ENCODE peak calls at places on chromosomes 6 and 20, in nine cellular contexts. X, O, Z, K, F, R, N, A and T are unnamed samples.

GRCh38 chr20:48614593-48615274 is 213.1 kb downstream of the PREX1 start:
- DNase-seq in X (no peak), O (no peak), Z (no peak), K (peak), F (no peak), R (no peak), N (no peak), A (no peak), T (no peak)

GRCh38 chr6:10901751-10902150 is 14.9 kb downstream of the SYCP2L start:
- DNase-seq in X (no peak), O (no peak), Z (peak), K (no peak), F (no peak), R (no peak), N (no peak), A (no peak), T (peak)

GRCh38 chr6:139152892-139153271 is 18.0 kb downstream of the HECA start:
- DNase-seq in X (peak), O (no peak), Z (no peak), K (no peak), F (no peak), R (no peak), N (peak), A (no peak), T (no peak)

GRCh38 chr6:125480571-125480970 is 178.8 kb upstream of the HDDC2 start:
- DNase-seq in X (no peak), O (no peak), Z (no peak), K (no peak), F (no peak), R (no peak), N (peak), A (no peak), T (no peak)

GRCh38 chr6:49541210-49541724 is 9.2 kb upstream of the C6orf141 start:
- DNase-seq in X (peak), O (no peak), Z (no peak), K (no peak), F (peak), R (no peak), N (peak), A (no peak), T (no peak)

GRCh38 chr6:81938014-81938761 is 185.7 kb upstream of the TENT5A start:
- DNase-seq in X (peak), O (no peak), Z (peak), K (no peak), F (peak), R (no peak), N (peak), A (no peak), T (no peak)

GRCh38 chr6:133641111-133641510 is 247.8 kb upstream of the TCF21 start:
- DNase-seq in X (no peak), O (no peak), Z (no peak), K (no peak), F (no peak), R (no peak), N (no peak), A (no peak), T (no peak)

GRCh38 chr6:28269492-28269891 is 2.5 kb downstream of the ZSCAN26 start:
- DNase-seq in X (peak), O (no peak), Z (no peak), K (no peak), F (peak), R (no peak), N (peak), A (no peak), T (no peak)

GRCh38 chr6:30799210-30799609 is 54.9 kb upstream of the IER3 start:
- DNase-seq in X (no peak), O (no peak), Z (no peak), K (no peak), F (no peak), R (no peak), N (no peak), A (no peak), T (no peak)

GRCh38 chr6:154448448-154449096 is 61.9 kb downstream of the CNKSR3 start:
- DNase-seq in X (peak), O (peak), Z (no peak), K (no peak), F (peak), R (no peak), N (peak), A (no peak), T (no peak)

GRCh38 chr6:144047688-144048087 is 39.6 kb upstream of the PLAGL1 start:
- DNase-seq in X (no peak), O (no peak), Z (no peak), K (no peak), F (no peak), R (no peak), N (no peak), A (no peak), T (no peak)

GRCh38 chr6:1895721-1896120 is 286.0 kb downstream of the FOXC1 start:
- DNase-seq in X (peak), O (no peak), Z (no peak), K (no peak), F (no peak), R (no peak), N (peak), A (no peak), T (no peak)

GRCh38 chr6:1792989-1793388 is 183.3 kb downstream of the FOXC1 start:
- DNase-seq in X (peak), O (no peak), Z (peak), K (no peak), F (no peak), R (no peak), N (peak), A (peak), T (peak)

GRCh38 chr6:6052216-6052615 is 45.5 kb upstream of the NRN1 start:
- DNase-seq in X (no peak), O (no peak), Z (no peak), K (no peak), F (no peak), R (no peak), N (no peak), A (no peak), T (no peak)

GRCh38 chr6:6058054-6058444 is 51.3 kb upstream of the NRN1 start:
- DNase-seq in X (no peak), O (no peak), Z (no peak), K (no peak), F (no peak), R (no peak), N (no peak), A (no peak), T (no peak)

DNA sequence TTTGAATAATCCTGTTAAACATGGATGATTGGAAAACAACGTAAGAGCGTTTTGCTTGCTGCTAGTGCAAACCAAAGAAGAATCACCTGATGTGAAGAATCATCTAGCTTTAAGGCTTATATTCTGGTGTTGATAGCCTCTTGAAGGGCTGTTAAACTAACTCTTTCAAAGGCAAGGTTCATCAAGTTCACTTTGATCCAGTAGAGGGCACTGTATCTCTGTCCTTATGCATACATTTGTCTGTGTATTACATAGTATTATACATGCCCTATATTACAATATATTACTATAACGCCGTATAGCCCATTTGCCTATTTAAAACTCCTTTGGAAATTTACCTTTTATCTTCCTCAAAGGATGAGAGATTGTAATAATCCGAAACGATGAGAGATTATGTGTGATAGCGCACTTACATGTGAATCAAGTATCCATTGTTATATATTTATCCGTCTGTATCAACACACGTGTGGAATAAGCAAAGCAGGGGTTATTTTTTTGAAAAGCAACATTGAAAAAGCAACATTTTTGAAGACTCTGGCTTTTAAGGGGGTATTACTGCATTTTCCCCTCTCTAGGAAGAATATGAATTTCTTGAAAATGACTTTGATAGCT is 50.8 kb upstream of the NRN1 start:
- DNase-seq in X (peak), O (no peak), Z (peak), K (no peak), F (peak), R (no peak), N (peak), A (no peak), T (peak)
- TF ChIP-seq CTCF in X (peak), O (peak), Z (peak), K (peak), F (peak), R (peak), N (peak), A (peak), T (peak)

GRCh38 chr6:157530724-157531168 is 149.8 kb downstream of the ZDHHC14 start:
- DNase-seq in X (no peak), O (no peak), Z (no peak), K (no peak), F (no peak), R (no peak), N (no peak), A (no peak), T (no peak)
- TF ChIP-seq CTCF in X (no peak), O (no peak), Z (no peak), K (no peak), F (no peak), R (no peak), N (no peak), A (no peak), T (no peak)

GRCh38 chr20:45470262-45470931 is 844 bp downstream of the WFDC2 start:
- DNase-seq in X (peak), O (peak), Z (peak), K (no peak), F (peak), R (peak), N (peak), A (peak), T (peak)

GRCh38 chr20:45467172-45467571 is 2.4 kb upstream of the WFDC2 start:
- DNase-seq in X (no peak), O (no peak), Z (no peak), K (no peak), F (no peak), R (no peak), N (no peak), A (no peak), T (no peak)

GRCh38 chr20:45467861-45468260 is 1.7 kb upstream of the WFDC2 start:
- DNase-seq in X (no peak), O (no peak), Z (no peak), K (no peak), F (no peak), R (no peak), N (no peak), A (no peak), T (no peak)

GRCh38 chr20:45470939-45471338 is 1.4 kb downstream of the WFDC2 start:
- DNase-seq in X (peak), O (no peak), Z (no peak), K (no peak), F (no peak), R (no peak), N (no peak), A (no peak), T (no peak)

GRCh38 chr20:45469336-45470261 is at the start of gene WFDC2:
- DNase-seq in X (no peak), O (no peak), Z (no peak), K (no peak), F (peak), R (peak), N (no peak), A (no peak), T (no peak)
- TF ChIP-seq CTCF in X (no peak), O (no peak), Z (no peak), K (no peak), F (peak), R (no peak), N (no peak), A (peak), T (no peak)

GRCh38 chr6:75852721-75853120 is 103.7 kb downstream of the MYO6 start:
- DNase-seq in X (peak), O (no peak), Z (peak), K (no peak), F (peak), R (no peak), N (peak), A (no peak), T (no peak)

GRCh38 chr6:75853796-75854195 is 104.8 kb downstream of the MYO6 start:
- DNase-seq in X (no peak), O (no peak), Z (no peak), K (no peak), F (no peak), R (no peak), N (no peak), A (no peak), T (no peak)

GRCh38 chr6:75848274-75848673 is 99.2 kb downstream of the MYO6 start:
- DNase-seq in X (no peak), O (no peak), Z (no peak), K (no peak), F (no peak), R (no peak), N (no peak), A (no peak), T (no peak)

GRCh38 chr6:75849329-75850025 is 100.4 kb downstream of the MYO6 start:
- DNase-seq in X (peak), O (no peak), Z (no peak), K (no peak), F (peak), R (no peak), N (no peak), A (no peak), T (no peak)

DNA sequence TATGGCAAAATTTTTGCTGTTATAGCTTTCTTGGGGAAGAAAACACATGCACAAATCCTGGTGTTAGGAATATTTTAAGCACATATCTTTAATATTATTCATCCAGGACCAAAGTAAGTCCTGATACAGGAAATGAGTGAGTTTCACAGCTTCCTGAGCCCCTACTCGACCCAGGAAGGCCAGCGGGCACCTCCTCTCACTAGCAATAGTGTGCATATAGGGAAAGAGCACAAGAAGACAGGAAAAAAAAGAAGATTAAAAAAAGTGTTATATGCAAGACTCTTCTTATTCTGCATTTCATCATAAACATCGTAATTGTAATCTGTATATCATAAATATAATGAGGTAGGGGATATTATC is 101.0 kb downstream of the MYO6 start:
- DNase-seq in X (peak), O (no peak), Z (no peak), K (no peak), F (no peak), R (no peak), N (no peak), A (no peak), T (no peak)
- TF ChIP-seq CTCF in X (no peak), O (no peak), Z (no peak), K (no peak), F (no peak), R (no peak), N (no peak), A (no peak), T (no peak)

GRCh38 chr6:44494011-44494501 is 106.5 kb downstream of the CDC5L start:
- DNase-seq in X (peak), O (no peak), Z (no peak), K (no peak), F (peak), R (no peak), N (peak), A (no peak), T (no peak)
- TF ChIP-seq CTCF in X (no peak), O (no peak), Z (no peak), K (no peak), F (peak), R (peak), N (peak), A (no peak), T (no peak)

GRCh38 chr20:45588800-45589199 is 9.7 kb upstream of the WFDC8 start:
- DNase-seq in X (peak), O (no peak), Z (no peak), K (no peak), F (no peak), R (no peak), N (no peak), A (no peak), T (no peak)

GRCh38 chr20:45595235-45595634 is 16.2 kb upstream of the WFDC8 start:
- DNase-seq in X (no peak), O (no peak), Z (no peak), K (no peak), F (no peak), R (no peak), N (no peak), A (no peak), T (no peak)

GRCh38 chr20:45589725-45590124 is 10.6 kb upstream of the WFDC8 start:
- DNase-seq in X (no peak), O (no peak), Z (no peak), K (no peak), F (no peak), R (no peak), N (no peak), A (no peak), T (no peak)

GRCh38 chr20:45593498-45593897 is 14.4 kb upstream of the WFDC8 start:
- DNase-seq in X (no peak), O (no peak), Z (no peak), K (no peak), F (no peak), R (no peak), N (no peak), A (no peak), T (no peak)

DNA sequence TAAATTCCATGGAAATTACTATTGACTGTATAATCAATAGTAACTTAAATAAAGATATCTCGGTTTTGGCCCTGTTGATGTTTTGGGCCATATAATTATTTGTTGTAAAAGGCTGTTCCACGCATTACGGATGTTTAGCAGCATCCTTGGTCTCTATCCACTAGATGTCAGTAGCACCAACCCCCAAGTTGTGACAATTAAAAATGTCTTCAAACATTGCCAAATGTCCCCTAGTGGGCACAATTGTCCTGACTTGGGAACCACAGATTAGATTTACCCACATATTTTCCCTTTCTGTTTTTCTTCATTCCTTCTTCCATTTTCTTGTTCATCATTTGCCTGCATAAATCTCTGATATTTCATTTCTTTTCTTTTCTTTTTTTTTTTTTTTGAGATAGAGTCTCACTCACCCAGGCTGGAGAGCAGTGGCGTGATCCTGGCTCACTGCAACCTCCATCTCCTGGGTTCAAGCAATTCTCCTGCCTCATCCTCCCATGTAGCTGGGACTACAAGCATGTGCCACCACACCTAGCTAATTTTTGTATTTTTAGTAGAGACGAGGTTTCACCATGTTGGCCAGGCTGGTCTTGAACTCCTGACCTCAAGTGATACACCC is 13.6 kb upstream of the WFDC8 start:
- DNase-seq in X (peak), O (no peak), Z (peak), K (no peak), F (peak), R (no peak), N (peak), A (peak), T (peak)
- TF ChIP-seq CTCF in X (peak), O (peak), Z (peak), K (peak), F (peak), R (peak), N (peak), A (peak), T (peak)

GRCh38 chr6:44627879-44628271 is 240.4 kb downstream of the CDC5L start:
- DNase-seq in X (no peak), O (no peak), Z (no peak), K (no peak), F (no peak), R (no peak), N (no peak), A (no peak), T (no peak)

GRCh38 chr6:44629636-44630035 is 242.1 kb downstream of the CDC5L start:
- DNase-seq in X (no peak), O (no peak), Z (no peak), K (no peak), F (no peak), R (no peak), N (no peak), A (no peak), T (no peak)

GRCh38 chr6:44628347-44628746 is 240.8 kb downstream of the CDC5L start:
- DNase-seq in X (no peak), O (no peak), Z (no peak), K (no peak), F (no peak), R (no peak), N (no peak), A (no peak), T (no peak)

GRCh38 chr6:44631968-44632367 is 244.5 kb downstream of the CDC5L start:
- DNase-seq in X (no peak), O (no peak), Z (peak), K (no peak), F (no peak), R (no peak), N (peak), A (no peak), T (no peak)

GRCh38 chr6:44630125-44631028 is 242.9 kb downstream of the CDC5L start:
- DNase-seq in X (peak), O (peak), Z (peak), K (no peak), F (peak), R (no peak), N (peak), A (peak), T (peak)
- TF ChIP-seq CTCF in X (peak), O (peak), Z (peak), K (peak), F (peak), R (no peak), N (peak), A (peak), T (peak)

DNA sequence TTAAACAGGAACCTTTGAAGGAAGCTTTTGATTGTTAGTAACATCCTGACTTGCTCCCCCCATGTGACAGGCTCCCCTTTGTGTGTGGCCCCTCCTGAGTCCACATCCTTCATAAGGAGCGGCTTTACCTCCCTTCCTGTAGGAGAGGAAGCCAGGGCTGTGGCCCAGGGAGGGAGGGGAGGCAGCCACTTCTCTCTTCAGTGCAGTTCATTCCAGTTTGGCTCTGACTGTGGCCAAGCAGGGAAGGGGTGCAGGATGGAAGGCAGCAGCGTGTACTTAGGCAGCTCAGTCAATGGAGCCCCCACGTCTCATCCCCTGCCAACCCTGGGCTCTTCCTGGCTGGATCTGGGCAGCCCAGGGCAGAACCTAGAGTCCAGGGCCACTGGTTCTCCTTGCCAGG is 295.2 kb downstream of the QKI start:
- DNase-seq in X (no peak), O (peak), Z (no peak), K (no peak), F (no peak), R (no peak), N (no peak), A (no peak), T (no peak)
- TF ChIP-seq CTCF in X (no peak), O (no peak), Z (no peak), K (no peak), F (no peak), R (no peak), N (no peak), A (no peak), T (no peak)